ENCODE peak calls at places on chromosomes 1 and 21, in nine cellular contexts. L is astrocyte; Z is SJSA1; R is K562; V is lung; K is ascending aorta; X is naive thymus-derived CD4-positive, alpha-beta T cell; I is thoracic aorta; J is lower lobe of right lung. S is an unnamed sample.

GRCh38 chr1:221987860-221988520 is 246.1 kb upstream of the DUSP10 start:
- DNase-seq in L (peak; percentile 90), Z (no peak), R (peak; percentile 70), V (no peak), K (no peak), X (no peak), I (no peak), J (no peak), S (no peak)

GRCh38 chr1:206103979-206104378 is 13.2 kb downstream of the AVPR1B start:
- DNase-seq in L (no peak), Z (no peak), R (no peak), V (no peak), K (no peak), X (no peak), I (no peak), J (no peak), S (no peak)

GRCh38 chr21:45408271-45408791 is 3.4 kb downstream of the COL18A1 start:
- DNase-seq in L (no peak), Z (no peak), R (no peak), V (no peak), K (peak; percentile 44), X (no peak), I (no peak), J (peak; percentile 39), S (no peak)

GRCh38 chr1:2791027-2791760 is 10.3 kb downstream of the TTC34 start:
- DNase-seq in L (no peak), Z (no peak), R (no peak), V (no peak), K (peak; percentile 39), X (no peak), I (no peak), J (no peak), S (no peak)

GRCh38 chr1:180301135-180301737 is 71.2 kb downstream of the LHX4 start:
- DNase-seq in L (peak; percentile 13), Z (no peak), R (no peak), V (no peak), K (no peak), X (no peak), I (no peak), J (no peak), S (no peak)

GRCh38 chr1:173161510-173162221 is 45.5 kb downstream of the TNFSF4 start:
- DNase-seq in L (peak; percentile 71), Z (no peak), R (no peak), V (no peak), K (no peak), X (no peak), I (no peak), J (no peak), S (no peak)

GRCh38 chr1:241156231-241156965 is 200.6 kb downstream of the RGS7 start:
- DNase-seq in L (peak; percentile 34), Z (no peak), R (no peak), V (no peak), K (no peak), X (no peak), I (no peak), J (no peak), S (no peak)

GRCh38 chr1:236051107-236051885 is 13.6 kb downstream of the NID1 start:
- DNase-seq in L (peak; percentile 20), Z (no peak), R (no peak), V (no peak), K (no peak), X (no peak), I (no peak), J (no peak), S (no peak)

GRCh38 chr1:8407652-8408051 is 89.7 kb downstream of the SLC45A1 start:
- DNase-seq in L (no peak), Z (no peak), R (no peak), V (no peak), K (no peak), X (no peak), I (no peak), J (no peak), S (peak; percentile 86)

GRCh38 chr1:8406946-8407345 is 89.0 kb downstream of the SLC45A1 start:
- DNase-seq in L (no peak), Z (no peak), R (no peak), V (no peak), K (peak; percentile 57), X (no peak), I (no peak), J (no peak), S (no peak)

GRCh38 chr1:8409107-8409506 is 91.2 kb downstream of the SLC45A1 start:
- DNase-seq in L (peak; percentile 62), Z (no peak), R (peak; percentile 40), V (no peak), K (no peak), X (peak; percentile 35), I (no peak), J (no peak), S (no peak)

GRCh38 chr1:8409666-8410065 is 91.8 kb downstream of the SLC45A1 start:
- DNase-seq in L (no peak), Z (no peak), R (no peak), V (no peak), K (no peak), X (no peak), I (no peak), J (no peak), S (no peak)

DNA sequence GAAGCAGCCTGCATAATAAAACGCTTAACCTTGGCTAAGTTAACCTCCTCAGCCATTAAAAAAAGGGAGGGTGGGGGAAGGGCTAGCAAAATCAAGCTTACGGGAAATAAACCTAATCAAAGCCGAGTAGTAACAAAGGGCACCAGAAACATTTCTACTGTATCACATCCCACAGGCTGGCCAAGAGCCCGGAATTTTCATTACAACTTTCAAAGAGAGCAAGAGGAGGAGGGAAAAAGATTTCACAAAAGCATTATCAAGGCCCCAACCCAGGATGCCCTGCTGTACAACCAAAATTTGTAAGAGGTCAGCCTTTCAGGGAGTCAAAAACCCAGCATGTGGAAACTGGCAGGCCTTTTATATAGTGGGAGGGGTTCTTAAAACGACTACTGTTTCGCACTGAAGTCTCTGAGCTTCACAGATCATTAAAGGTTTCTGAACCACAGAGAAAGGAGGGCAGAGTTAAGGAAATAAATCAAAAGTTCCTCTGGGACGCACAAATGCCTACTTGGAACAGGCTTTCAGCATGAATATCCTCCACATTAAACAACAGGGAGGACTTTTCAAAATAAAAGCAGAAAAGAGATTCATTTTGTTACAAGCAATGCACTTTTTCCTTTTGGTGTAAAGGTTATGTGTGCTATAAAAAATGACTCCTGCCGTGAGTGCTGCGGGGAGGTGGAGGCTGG is 90.4 kb downstream of the SLC45A1 start:
- DNase-seq in L (peak; percentile 87), Z (no peak), R (no peak), V (peak; percentile 68), K (peak; percentile 90), X (no peak), I (peak; percentile 57), J (no peak), S (no peak)
- H3K27ac ChIP-seq in L (peak overlapping the region; percentile 71), Z (peak overlapping the region; percentile 49), R (no peak overlapping the region), V (peak overlapping the region; percentile 86), K (peak overlapping the region; percentile 78), X (peak overlapping the region; percentile 49), I (peak overlapping the region; percentile 64), J (peak overlapping the region; percentile 65), S (peak overlapping the region; percentile 58)

GRCh38 chr1:209431402-209431801 is 152.1 kb upstream of the CAMK1G start:
- DNase-seq in L (no peak), Z (no peak), R (no peak), V (no peak), K (no peak), X (no peak), I (no peak), J (no peak), S (no peak)

GRCh38 chr1:209431813-209432442 is 151.6 kb upstream of the CAMK1G start:
- DNase-seq in L (no peak), Z (no peak), R (no peak), V (no peak), K (no peak), X (no peak), I (no peak), J (no peak), S (no peak)

GRCh38 chr1:209433649-209434031 is 149.9 kb upstream of the CAMK1G start:
- DNase-seq in L (peak; percentile 22), Z (no peak), R (no peak), V (no peak), K (no peak), X (no peak), I (no peak), J (no peak), S (no peak)

GRCh38 chr1:209430821-209431259 is 152.7 kb upstream of the CAMK1G start:
- DNase-seq in L (no peak), Z (no peak), R (no peak), V (no peak), K (peak; percentile 11), X (no peak), I (no peak), J (no peak), S (no peak)

DNA sequence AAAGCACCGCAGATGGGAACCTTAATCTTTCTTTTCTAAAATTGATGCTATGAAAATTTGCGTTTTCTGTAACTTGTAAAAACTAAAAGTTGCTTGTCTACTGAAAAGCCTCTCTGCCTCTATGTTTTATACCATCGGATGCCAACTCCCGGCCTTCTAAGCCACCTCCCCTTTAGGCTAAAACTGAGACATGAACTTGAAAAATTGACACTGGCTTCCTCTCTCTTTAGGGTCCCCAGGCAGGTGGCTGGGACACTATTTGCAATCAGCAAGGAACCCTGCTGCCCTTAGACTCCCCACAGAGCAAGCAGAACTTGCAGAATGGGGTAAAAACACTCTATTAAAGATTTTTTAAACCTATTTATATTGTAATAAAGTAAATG is 151.1 kb upstream of the CAMK1G start:
- DNase-seq in L (no peak), Z (no peak), R (no peak), V (no peak), K (no peak), X (no peak), I (no peak), J (no peak), S (no peak)
- H3K4me3 ChIP-seq in L (no peak overlapping the region), Z (no peak overlapping the region), R (no peak overlapping the region), V (no peak overlapping the region), K (no peak overlapping the region), X (no peak overlapping the region), I (no peak overlapping the region), J (no peak overlapping the region), S (no peak overlapping the region)

DNA sequence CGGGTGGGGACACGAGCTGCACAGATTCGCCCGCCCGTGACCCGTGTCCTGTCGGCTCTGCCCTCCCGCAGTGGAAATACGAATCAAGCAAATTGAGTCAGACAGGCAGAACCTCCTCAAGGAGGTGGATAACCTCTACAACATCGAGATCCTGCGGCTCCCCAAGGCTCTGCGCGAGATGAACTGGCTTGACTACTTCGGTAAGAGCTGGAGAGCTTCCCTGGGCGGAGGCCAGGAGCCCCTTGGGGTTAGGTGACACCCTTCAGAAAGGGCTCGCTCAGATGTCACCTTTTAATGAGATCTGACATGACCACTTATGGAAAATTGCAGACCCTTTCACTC is 489 bp downstream of the CDCA8 start:
- DNase-seq in L (no peak), Z (no peak), R (no peak), V (no peak), K (peak; percentile 68), X (no peak), I (no peak), J (no peak), S (no peak)
- H3K27ac ChIP-seq in L (peak overlapping the region; percentile 66), Z (peak overlapping the region; percentile 96), R (peak overlapping the region; percentile 90), V (no peak overlapping the region), K (no peak overlapping the region), X (peak overlapping the region; percentile 8), I (no peak overlapping the region), J (peak overlapping the region; percentile 88), S (peak overlapping the region; percentile 41)

DNA sequence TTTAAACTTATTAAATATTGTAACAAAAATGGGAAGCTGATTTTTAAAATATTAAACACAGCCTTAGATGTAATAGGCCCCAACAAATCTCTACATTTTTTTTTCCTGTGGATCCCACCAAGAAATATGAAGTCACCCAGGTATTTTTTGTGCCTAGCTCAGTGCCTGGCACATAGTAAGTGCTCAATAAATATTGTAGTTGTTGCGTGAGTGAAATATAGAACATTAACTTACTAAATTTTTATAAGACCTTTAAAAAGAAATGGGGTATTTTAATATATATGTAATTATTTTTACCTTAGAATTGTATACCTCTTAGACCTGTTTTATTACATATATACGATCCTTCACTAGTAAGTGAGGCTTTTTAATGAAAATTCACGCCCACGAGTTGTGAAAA is 569 bp upstream of the DNAH14 start:
- DNase-seq in L (no peak), Z (no peak), R (no peak), V (no peak), K (no peak), X (no peak), I (no peak), J (no peak), S (no peak)
- H3K4me3 ChIP-seq in L (peak overlapping the region; percentile 65), Z (peak overlapping the region; percentile 82), R (peak overlapping the region; percentile 62), V (peak overlapping the region; percentile 24), K (no peak overlapping the region), X (no peak overlapping the region), I (no peak overlapping the region), J (peak overlapping the region; percentile 57), S (no peak overlapping the region)

S was measured in CD4-positive, CD25-positive, alpha-beta regulatory T cell.